ENCODE peak calls at places on chromosome 2, in nine cellular contexts. P is GM06990; B is HAP-1; O is adipocyte; Q is gastrocnemius medialis; G is heart left ventricle; F is effector memory CD4-positive, alpha-beta T cell; V is RWPE2; L is K562. A is an unnamed sample. For H3K36me3, the result is how much of the 10 kb centered on the place peaks cover.

GRCh38 chr2:182456784-182457183 is 29.9 kb upstream of the PDE1A start:
- DNase-seq in F (no peak), O (peak), P (no peak), B (no peak), L (no peak), G (no peak), V (no peak), Q (no peak), A (peak)

GRCh38 chr2:235468978-235469694 is 24.7 kb upstream of the AGAP1 start:
- DNase-seq in G (peak), P (no peak), V (no peak), F (no peak), L (no peak), O (peak), B (no peak), Q (peak), A (peak)

GRCh38 chr2:25490220-25490619 is 148.5 kb upstream of the DNMT3A start:
- DNase-seq in B (no peak), F (no peak), O (no peak), Q (no peak), L (no peak), P (no peak), G (no peak), V (no peak), A (no peak)

GRCh38 chr2:130824492-130825061 is 12.1 kb upstream of the ARHGEF4 start:
- DNase-seq in G (no peak), B (no peak), F (peak), Q (no peak), L (no peak), P (no peak), O (peak), V (peak), A (peak)

GRCh38 chr2:98908909-98909308 is 27.1 kb downstream of the CRACDL start:
- DNase-seq in Q (no peak), P (no peak), O (peak), L (no peak), G (no peak), V (no peak), F (no peak), B (no peak), A (no peak)

GRCh38 chr2:172986040-172986439 is 89.6 kb upstream of the MAP3K20 start:
- DNase-seq in F (no peak), B (no peak), V (no peak), G (no peak), P (no peak), L (no peak), Q (no peak), O (peak), A (no peak)

GRCh38 chr2:157596992-157597681 is 31.5 kb downstream of the ACVR1C start:
- DNase-seq in Q (no peak), G (peak), B (peak), V (no peak), P (peak), L (no peak), O (peak), F (peak), A (no peak)

GRCh38 chr2:71793965-71794364 is 340.6 kb downstream of the DYSF start:
- DNase-seq in V (no peak), O (no peak), P (no peak), G (no peak), F (no peak), L (no peak), Q (no peak), B (no peak), A (no peak)

GRCh38 chr2:112980537-112980936 is 2.7 kb downstream of the IL36G start:
- DNase-seq in V (no peak), Q (no peak), O (no peak), P (no peak), L (no peak), B (no peak), F (no peak), G (no peak), A (no peak)

GRCh38 chr2:70596739-70597138 is 43.1 kb upstream of the TGFA start:
- DNase-seq in L (no peak), Q (no peak), V (no peak), F (no peak), O (no peak), B (no peak), P (no peak), G (no peak), A (peak)

GRCh38 chr2:67650292-67651133 is 253.4 kb downstream of the ETAA1 start:
- DNase-seq in P (no peak), V (peak), L (peak), B (peak), Q (peak), F (no peak), O (peak), G (peak), A (peak)

GRCh38 chr2:11786592-11786991 is 40.2 kb downstream of the LPIN1 start:
- DNase-seq in B (no peak), L (no peak), F (no peak), G (no peak), V (no peak), Q (no peak), P (no peak), O (no peak), A (no peak)

GRCh38 chr2:109373791-109374547 is 239.8 kb downstream of the SEPTIN10 start:
- DNase-seq in V (peak), B (no peak), F (no peak), Q (no peak), P (no peak), L (no peak), O (no peak), G (no peak), A (no peak)

GRCh38 chr2:25421289-25421688 is 79.6 kb upstream of the DNMT3A start:
- DNase-seq in O (no peak), G (no peak), Q (no peak), P (no peak), F (no peak), V (no peak), L (no peak), B (no peak), A (no peak)

GRCh38 chr2:204109681-204110080 is 173.1 kb downstream of the ICOS start:
- DNase-seq in V (no peak), F (no peak), L (no peak), O (no peak), G (no peak), Q (no peak), P (no peak), B (no peak), A (no peak)

GRCh38 chr2:174787485-174788205 is 23.4 kb upstream of the CHRNA1 start:
- DNase-seq in B (peak), P (no peak), V (no peak), G (no peak), F (no peak), L (no peak), Q (no peak), O (peak), A (peak)

GRCh38 chr2:191892391-191892790 is 45.5 kb upstream of the CAVIN2 start:
- DNase-seq in G (no peak), P (no peak), V (no peak), L (no peak), B (no peak), Q (no peak), O (peak), F (no peak), A (no peak)

GRCh38 chr2:107633580-107634147 is 193.0 kb upstream of the RGPD4 start:
- DNase-seq in O (peak), L (peak), Q (no peak), P (no peak), B (no peak), G (no peak), V (no peak), F (no peak), A (peak)

GRCh38 chr2:192593561-192593960 is 398.8 kb upstream of the TMEFF2 start:
- DNase-seq in F (no peak), G (no peak), V (no peak), L (no peak), B (no peak), P (no peak), Q (no peak), O (no peak), A (no peak)

GRCh38 chr2:120499784-120500495 is 154.0 kb downstream of the INHBB start:
- DNase-seq in L (no peak), Q (no peak), G (peak), B (no peak), F (no peak), O (no peak), P (no peak), V (no peak), A (no peak)

GRCh38 chr2:70714141-70714905 is 53.7 kb downstream of the ADD2 start:
- DNase-seq in F (no peak), Q (no peak), V (no peak), O (no peak), L (no peak), G (no peak), B (no peak), P (no peak), A (no peak)

GRCh38 chr2:10864888-10865551 is 46.7 kb upstream of the KCNF1 start:
- DNase-seq in B (no peak), Q (no peak), P (peak), L (no peak), V (no peak), F (no peak), O (no peak), G (no peak), A (no peak)

GRCh38 chr2:122451040-122451439 is 695.6 kb downstream of the TSN start:
- DNase-seq in L (peak), P (no peak), O (peak), F (no peak), Q (no peak), B (peak), V (no peak), G (no peak), A (no peak)

GRCh38 chr2:219210572-219211362 is 4.2 kb downstream of the ZFAND2B start:
- DNase-seq in V (no peak), P (no peak), O (no peak), B (no peak), G (no peak), F (no peak), Q (no peak), L (no peak), A (no peak)

GRCh38 chr2:224885836-224886547 is 156.3 kb downstream of the DOCK10 start:
- DNase-seq in O (peak), G (no peak), L (no peak), V (no peak), F (no peak), P (peak), Q (no peak), B (no peak), A (no peak)

GRCh38 chr2:222722327-222722946 is 51.0 kb downstream of the MOGAT1 start:
- DNase-seq in L (no peak), G (no peak), P (peak), B (no peak), Q (no peak), O (peak), F (no peak), V (no peak), A (no peak)

GRCh38 chr2:17461087-17461475 is 57.2 kb downstream of the RAD51AP2 start:
- DNase-seq in L (no peak), P (no peak), F (no peak), Q (no peak), G (no peak), V (no peak), O (no peak), B (no peak), A (no peak)

GRCh38 chr2:18268400-18268799 is 292.1 kb downstream of the RDH14 start:
- DNase-seq in F (no peak), O (no peak), B (no peak), V (no peak), L (no peak), P (no peak), Q (no peak), G (no peak), A (no peak)

GRCh38 chr2:67399831-67400489 is 2.8 kb downstream of the ETAA1 start:
- DNase-seq in L (no peak), O (peak), G (no peak), F (no peak), P (no peak), Q (no peak), B (no peak), V (no peak), A (no peak)

GRCh38 chr2:202109737-202110184 is 36.7 kb downstream of the KIAA2012 start:
- DNase-seq in V (no peak), O (peak), Q (peak), G (peak), L (no peak), B (no peak), P (no peak), F (no peak), A (no peak)

GRCh38 chr2:203909946-203910476 is 26.6 kb upstream of the ICOS start:
- DNase-seq in P (no peak), V (no peak), F (no peak), B (no peak), O (no peak), L (no peak), Q (no peak), G (no peak), A (no peak)

DNA sequence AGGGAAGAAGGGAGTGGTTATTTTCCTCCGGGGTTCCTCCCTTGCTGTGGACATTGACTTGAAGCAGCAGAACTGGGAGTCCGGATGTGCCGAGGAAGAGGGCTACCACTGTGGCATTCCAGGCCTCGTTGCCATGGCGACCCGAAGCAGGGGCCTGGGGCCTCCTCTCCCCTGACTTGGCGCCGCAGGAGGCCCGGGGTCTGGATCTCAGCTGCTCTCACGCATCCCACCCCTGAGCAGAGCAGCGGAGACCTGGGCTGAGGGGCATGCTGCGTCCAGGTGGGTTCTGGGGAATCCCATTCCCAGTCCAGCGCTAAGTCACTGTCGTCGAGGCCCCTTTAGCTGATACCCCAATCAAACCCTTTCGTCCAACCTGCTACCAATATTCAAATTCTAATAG is 100.2 kb downstream of the BCL11A start:
- DNase-seq in B (no peak), G (no peak), V (no peak), P (no peak), O (no peak), L (no peak), F (no peak), Q (no peak), A (no peak)
- H3K36me3 ChIP-seq in B (under half), G (under half), V (under half), P (under half), O (under half), L (under half), F (under half), Q (under half), A (under half)

GRCh38 chr2:215382011-215382410 is 53.9 kb downstream of the FN1 start:
- DNase-seq in O (no peak), B (no peak), F (no peak), G (no peak), P (no peak), Q (no peak), V (no peak), L (no peak), A (no peak)
- H3K36me3 ChIP-seq in O (half or more), B (under half), F (under half), G (under half), P (under half), Q (under half), V (half or more), L (under half), A (under half)

GRCh38 chr2:189465478-189465877 is 24.2 kb downstream of the WDR75 start:
- DNase-seq in Q (no peak), O (no peak), G (no peak), L (no peak), F (no peak), P (no peak), B (no peak), V (no peak), A (no peak)

GRCh38 chr2:189467160-189467559 is 25.9 kb downstream of the WDR75 start:
- DNase-seq in F (no peak), O (no peak), P (no peak), Q (no peak), V (no peak), G (no peak), L (no peak), B (no peak), A (no peak)

GRCh38 chr2:189465076-189465475 is 23.8 kb downstream of the WDR75 start:
- DNase-seq in V (no peak), G (no peak), O (no peak), B (no peak), F (no peak), Q (no peak), L (no peak), P (no peak), A (no peak)

GRCh38 chr2:189466656-189467055 is 25.4 kb downstream of the WDR75 start:
- DNase-seq in V (no peak), G (no peak), O (peak), P (no peak), L (peak), B (no peak), F (no peak), Q (no peak), A (no peak)

GRCh38 chr2:189466046-189466445 is 24.8 kb downstream of the WDR75 start:
- DNase-seq in V (no peak), Q (no peak), P (no peak), F (no peak), B (no peak), G (no peak), L (no peak), O (no peak), A (no peak)
- H3K36me3 ChIP-seq in V (half or more), Q (half or more), P (under half), F (half or more), B (half or more), G (under half), L (half or more), O (half or more), A (under half)

DNA sequence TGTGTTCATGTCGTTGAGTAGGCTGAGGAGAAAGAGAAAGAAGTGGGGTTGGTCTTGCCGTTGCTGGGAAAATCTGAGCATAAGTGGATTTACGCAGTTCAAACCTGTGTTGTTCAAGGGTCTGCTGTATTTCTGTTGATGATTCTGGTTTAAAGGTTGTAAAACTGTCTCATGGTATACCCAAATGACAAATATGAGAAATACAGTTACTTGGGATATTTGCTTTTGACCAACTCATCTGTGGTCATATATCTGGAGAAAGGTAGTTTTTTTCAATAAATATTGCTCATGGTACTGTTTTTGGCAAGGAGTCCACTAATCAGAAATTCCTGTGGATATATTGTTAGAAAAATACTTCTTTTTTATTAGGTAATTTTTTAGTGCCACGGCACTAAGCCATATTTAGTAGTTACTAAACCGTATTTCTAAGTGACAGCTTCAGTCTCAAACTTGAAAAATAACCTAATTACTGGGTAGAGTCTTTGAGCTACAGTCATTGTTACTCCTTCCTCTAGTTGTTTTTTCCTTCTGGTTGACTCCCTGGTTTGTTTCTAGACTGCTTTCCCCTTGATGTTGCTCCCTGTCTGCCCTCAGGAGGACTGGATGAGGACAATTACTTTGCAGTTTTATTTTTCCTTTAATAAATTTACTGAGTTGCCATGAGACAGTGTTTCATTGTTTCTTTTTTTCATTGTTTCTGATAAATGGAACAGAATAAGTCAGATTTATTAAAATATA is 31.5 kb downstream of the MOB4 start:
- DNase-seq in F (no peak), O (no peak), P (no peak), L (no peak), G (no peak), B (no peak), V (no peak), Q (no peak), A (no peak)
- H3K36me3 ChIP-seq in F (under half), O (half or more), P (under half), L (under half), G (under half), B (under half), V (half or more), Q (half or more), A (under half)

GRCh38 chr2:32430804-32431203 is 74.0 kb downstream of the BIRC6 start:
- DNase-seq in P (no peak), B (no peak), O (no peak), G (no peak), V (no peak), Q (no peak), L (no peak), F (no peak), A (no peak)

GRCh38 chr2:32442020-32442467 is 85.2 kb downstream of the BIRC6 start:
- DNase-seq in B (no peak), P (no peak), G (no peak), Q (no peak), O (no peak), F (no peak), L (no peak), V (no peak), A (no peak)

DNA sequence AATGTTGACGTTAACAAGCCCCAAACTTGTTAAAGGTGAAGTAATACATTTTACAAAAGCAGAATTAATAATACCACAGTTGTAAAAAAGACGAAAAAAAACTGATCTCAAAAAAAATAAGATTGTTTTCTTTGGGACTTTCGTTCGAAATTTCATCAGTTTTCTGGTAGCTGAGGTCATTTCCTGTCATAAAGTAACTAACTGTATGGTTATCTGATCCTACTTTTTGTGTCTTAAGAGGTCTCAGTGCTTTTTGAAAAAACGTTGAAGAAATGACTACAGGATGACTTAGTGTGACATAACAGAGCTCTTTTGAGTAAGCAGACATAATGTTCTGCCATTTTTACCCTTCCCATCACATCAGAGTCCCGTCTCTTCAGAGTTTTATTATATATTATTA is 79.3 kb downstream of the BIRC6 start:
- DNase-seq in O (no peak), L (no peak), G (no peak), V (no peak), B (no peak), Q (no peak), F (no peak), P (no peak), A (no peak)
- H3K36me3 ChIP-seq in O (half or more), L (half or more), G (under half), V (half or more), B (half or more), Q (half or more), F (under half), P (under half), A (under half)

DNA sequence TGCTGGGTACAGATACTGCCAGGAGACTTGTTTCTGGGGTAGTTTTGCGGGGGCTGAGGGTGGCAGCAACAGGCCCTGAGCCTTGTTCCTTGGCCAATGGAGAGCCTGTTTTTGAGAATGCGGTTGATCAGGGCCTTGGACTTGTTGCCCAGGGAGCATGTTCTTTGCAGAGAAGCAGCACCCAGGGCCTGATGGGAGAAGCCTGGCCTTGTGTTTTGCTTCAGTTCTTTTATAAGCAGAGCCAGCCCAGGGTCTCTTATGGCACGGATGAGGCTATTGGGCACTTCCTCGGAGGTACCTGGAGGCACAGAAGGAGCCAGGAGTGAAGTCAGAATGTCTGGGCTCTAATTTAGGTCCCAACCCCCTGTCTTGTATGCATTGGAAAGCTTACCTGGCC is 85.1 kb upstream of the MCFD2 start:
- DNase-seq in L (no peak), Q (no peak), B (no peak), V (no peak), G (no peak), F (no peak), P (no peak), O (no peak), A (no peak)
- H3K36me3 ChIP-seq in L (under half), Q (under half), B (under half), V (under half), G (under half), F (under half), P (under half), O (under half), A (under half)

DNA sequence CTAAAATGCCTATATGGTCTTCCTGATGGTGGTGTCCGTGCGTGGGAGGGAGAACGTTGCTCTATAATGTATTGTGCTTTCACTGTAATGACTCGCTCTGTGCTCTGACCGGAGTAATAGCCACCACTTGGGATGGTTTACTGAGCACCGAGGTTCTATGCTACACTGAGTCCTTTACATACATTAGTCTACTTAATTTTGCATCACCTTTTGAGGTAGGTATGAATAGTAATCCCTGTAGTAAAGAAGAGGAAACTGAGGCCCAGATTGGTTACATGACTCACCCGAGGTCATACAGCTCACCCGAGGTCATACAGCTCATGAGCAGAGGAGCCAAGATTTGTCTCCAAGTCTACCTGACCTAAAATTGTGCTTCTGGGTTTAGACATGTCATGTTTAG is 79.5 kb downstream of the ARMC9 start:
- DNase-seq in B (no peak), G (no peak), Q (no peak), V (no peak), O (no peak), L (no peak), F (no peak), P (no peak), A (no peak)
- H3K36me3 ChIP-seq in B (under half), G (under half), Q (under half), V (under half), O (half or more), L (under half), F (under half), P (under half), A (under half)

A was measured in kidney epithelial cell.